ENCODE peak calls at places on chromosomes 4 and X, in four cellular contexts. L is endodermal cell, Q is coronary artery, Z is cardiac muscle cell. C is an unnamed sample.

GRCh38 chrX:13471269-13471668 is 98.1 kb upstream of the EGFL6 start:
- DNase-seq in Q (no peak), Z (no peak), L (peak), C (peak)

GRCh38 chr4:21470531-21470930 is 478.0 kb downstream of the KCNIP4 start:
- DNase-seq in L (no peak), Z (no peak), Q (no peak), C (no peak)

GRCh38 chr4:128386761-128387599 is 99.4 kb upstream of the PGRMC2 start:
- DNase-seq in Z (no peak), L (peak), Q (peak), C (no peak)

GRCh38 chrX:23548164-23548563 is 119.1 kb upstream of the PRDX4 start:
- DNase-seq in Z (no peak), Q (no peak), L (no peak), C (no peak)

GRCh38 chr4:154475800-154476199 is 15.8 kb downstream of the DCHS2 start:
- DNase-seq in Z (no peak), L (no peak), Q (no peak), C (no peak)

GRCh38 chr4:28351826-28352225 is 1491.2 kb downstream of the STIM2 start:
- DNase-seq in Z (no peak), Q (no peak), L (no peak), C (no peak)

GRCh38 chr4:56134272-56134671 is 185.5 kb downstream of the CEP135 start:
- DNase-seq in L (peak), Q (peak), Z (no peak), C (no peak)

GRCh38 chr4:2649604-2650114 is 106.5 kb downstream of the TNIP2 start:
- DNase-seq in Q (no peak), Z (no peak), L (no peak), C (no peak)

GRCh38 chr4:177250056-177250696 is 59.5 kb upstream of the NEIL3 start:
- DNase-seq in Z (peak), Q (no peak), L (peak), C (peak)

GRCh38 chr4:152974732-152975614 is 38.9 kb downstream of the FHDC1 start:
- DNase-seq in Q (no peak), L (no peak), Z (no peak), C (no peak)

GRCh38 chrX:261167-261857 is 19.9 kb upstream of the PLCXD1 start:
- DNase-seq in L (peak), Q (peak), Z (no peak), C (no peak)

GRCh38 chr4:181569553-181569952 is 673.6 kb upstream of the TENM3 start:
- DNase-seq in Z (peak), Q (no peak), L (no peak), C (no peak)

GRCh38 chr4:10590896-10591295 is 93.7 kb downstream of the CLNK start:
- DNase-seq in Q (no peak), L (no peak), Z (no peak), C (no peak)

GRCh38 chr4:32226201-32226600 is 1506.0 kb downstream of the PCDH7 start:
- DNase-seq in Z (no peak), Q (no peak), L (no peak), C (no peak)

GRCh38 chr4:163331629-163332360 is 601 bp downstream of the NPY1R start:
- DNase-seq in Q (no peak), Z (peak), L (peak), C (peak)

GRCh38 chr4:1451752-1452122 is 45.5 kb upstream of the NKX1-1 start:
- DNase-seq in L (no peak), Q (no peak), Z (no peak), C (no peak)

GRCh38 chrX:135081695-135082094 is 29.8 kb upstream of the RTL8A start:
- DNase-seq in L (no peak), Q (no peak), Z (no peak), C (no peak)

GRCh38 chrX:72132456-72132855 is 741 bp upstream of the RTL5 start:
- DNase-seq in Q (no peak), L (no peak), Z (no peak), C (no peak)

GRCh38 chr4:3111461-3111860 is 37.0 kb downstream of the HTT start:
- DNase-seq in Q (no peak), L (peak), Z (no peak), C (no peak)

GRCh38 chr4:87034527-87034926 is 99.7 kb downstream of the AFF1 start:
- DNase-seq in Q (no peak), L (no peak), Z (no peak), C (no peak)

GRCh38 chr4:2935762-2936743 is 27.2 kb downstream of the NOP14 start:
- DNase-seq in L (peak), Z (no peak), Q (peak), C (no peak)

GRCh38 chrX:68072016-68072415 is 361.3 kb downstream of the OPHN1 start:
- DNase-seq in Q (no peak), Z (no peak), L (no peak), C (no peak)

GRCh38 chrX:152937236-152937635 is 39.4 kb downstream of the ZNF185 start:
- DNase-seq in L (no peak), Q (no peak), Z (no peak), C (no peak)

GRCh38 chrX:112687189-112687691 is 7.5 kb upstream of the LHFPL1 start:
- DNase-seq in L (no peak), Q (no peak), Z (no peak), C (no peak)

GRCh38 chrX:5936438-5936837 is 292.2 kb downstream of the NLGN4X start:
- DNase-seq in L (no peak), Z (no peak), Q (no peak), C (no peak)

GRCh38 chrX:21800344-21800770 is 39.1 kb upstream of the MBTPS2 start:
- DNase-seq in L (no peak), Q (no peak), Z (no peak), C (no peak)

DNA sequence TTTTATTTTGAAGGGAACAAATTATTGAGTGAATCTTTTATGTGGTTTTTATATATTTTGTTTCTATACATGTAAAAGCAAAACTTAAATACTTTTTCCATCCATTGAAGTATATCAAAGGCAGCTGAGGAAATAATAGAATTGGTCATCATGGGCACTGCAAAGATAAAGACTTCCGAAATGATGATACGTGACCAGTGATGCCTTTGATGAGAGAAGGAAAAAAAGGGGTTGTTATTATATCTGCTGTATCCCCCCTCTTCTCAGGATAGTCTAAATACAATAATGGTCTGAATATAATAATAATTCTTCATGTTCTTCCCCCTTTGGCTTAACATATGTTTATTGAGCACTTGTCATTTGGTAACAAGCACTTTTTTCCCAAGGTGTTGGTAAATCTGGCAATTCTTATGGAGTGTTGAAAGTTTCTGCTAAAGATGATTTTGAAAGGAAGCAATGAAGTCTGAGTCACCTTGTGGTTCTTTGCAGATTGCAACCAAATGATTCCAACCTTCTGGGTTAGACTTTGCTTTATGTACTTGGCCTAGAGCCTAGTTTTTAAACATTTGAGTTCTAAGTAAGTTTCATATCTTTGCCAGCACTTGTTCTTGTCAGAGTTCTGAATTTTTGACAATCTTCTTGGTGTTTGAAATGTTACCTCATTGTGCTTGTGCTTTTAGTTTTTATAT is 60.8 kb downstream of the USP9X start:
- DNase-seq in Z (no peak), Q (no peak), L (no peak), C (no peak)
- TF ChIP-seq CTCF in Z (peak), Q (no peak), L (peak), C (no peak)

DNA sequence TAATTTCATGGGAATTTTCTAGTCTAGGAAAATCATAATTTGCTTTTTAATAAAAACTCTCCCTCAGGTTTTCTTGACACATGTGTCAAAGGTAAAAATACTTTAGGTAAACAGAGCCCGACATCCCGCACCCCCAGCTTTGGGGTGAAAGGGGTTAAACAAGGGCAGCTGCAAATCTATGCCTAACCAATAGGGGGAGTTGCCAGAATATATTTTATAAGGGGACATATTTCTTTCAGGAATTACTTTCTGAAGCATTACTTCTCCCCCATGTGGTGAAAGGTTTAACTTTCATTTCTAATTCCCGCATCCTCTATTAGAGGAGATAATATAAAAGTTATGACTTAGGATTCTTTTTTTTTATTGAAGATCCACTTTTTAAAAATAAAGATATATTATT is 53.9 kb upstream of the HEPH start:
- DNase-seq in Q (no peak), Z (peak), L (peak), C (no peak)
- TF ChIP-seq CTCF in Q (no peak), Z (peak), L (peak), C (peak)

GRCh38 chrX:14630724-14631123 is 101.4 kb downstream of the GLRA2 start:
- DNase-seq in Q (no peak), L (peak), Z (no peak), C (no peak)
- TF ChIP-seq CTCF in Q (no peak), L (peak), Z (no peak), C (no peak)

DNA sequence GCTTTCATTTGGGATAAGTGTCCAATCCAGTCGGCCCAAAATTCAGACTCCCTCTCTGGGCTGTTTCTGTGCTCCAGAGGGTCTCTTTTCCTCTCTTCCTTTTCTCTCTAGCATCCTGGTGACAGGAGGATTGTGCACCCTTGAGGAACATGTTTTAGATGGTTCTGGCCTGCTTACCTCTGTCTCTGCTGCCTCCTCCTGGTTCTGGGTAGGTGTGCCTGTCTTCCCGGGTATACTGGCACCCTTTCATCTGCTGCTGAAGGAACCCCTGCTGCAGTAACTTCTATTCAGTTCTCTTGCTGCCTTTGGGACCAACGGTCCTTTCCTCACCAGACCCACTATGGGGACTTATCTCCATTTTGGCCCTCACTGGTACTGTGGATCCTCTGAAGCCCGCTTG is 53.2 kb downstream of the HMGB2 start:
- DNase-seq in L (no peak), Q (no peak), Z (no peak), C (no peak)
- TF ChIP-seq CTCF in L (peak), Q (no peak), Z (no peak), C (no peak)

C was measured in glutamatergic neuron.